ENCODE peak calls at places on chromosomes 1 and 21, in ten cellular contexts. R is cardiac septum; E is choroid plexus epithelial cell; Q is renal cortical epithelial cell; V is thoracic aorta; I is stimulated activated CD8-positive, alpha-beta memory T cell treated with anti-CD3 and anti-CD28 coated beads, Interleukin-15, amount 100 ng/mL, for 1 hour; X is NCI-H69; U is tibial artery; F is SHP77; B is GM04504. S is an unnamed sample.

GRCh38 chr1:234188454-234188792 is 184.8 kb upstream of the COA6 start:
- DNase-seq in R (no peak), E (no peak), Q (peak; percentile 14), V (no peak), I (no peak), X (peak; percentile 96), U (no peak), F (no peak), B (no peak), S (no peak)

GRCh38 chr1:100219879-100220278 is 29.8 kb downstream of the DBT start:
- DNase-seq in R (no peak), E (peak; percentile 6), Q (peak; percentile 3), V (no peak), I (no peak), X (no peak), U (no peak), F (no peak), B (no peak), S (peak; percentile 23)

GRCh38 chr1:205435904-205436573 is 14.2 kb upstream of the LEMD1 start:
- DNase-seq in R (peak; percentile 27), E (no peak), Q (no peak), V (no peak), I (no peak), X (peak; percentile 48), U (no peak), F (no peak), B (no peak), S (no peak)

GRCh38 chr21:45530423-45531113 is 11.7 kb downstream of the SLC19A1 start:
- DNase-seq in R (peak; percentile 61), E (no peak), Q (no peak), V (no peak), I (no peak), X (no peak), U (no peak), F (no peak), B (no peak), S (no peak)

GRCh38 chr1:105087496-105087895 is 1337.8 kb downstream of the AMY1C start:
- DNase-seq in R (no peak), E (no peak), Q (no peak), V (no peak), I (no peak), X (peak; percentile 65), U (no peak), F (no peak), B (no peak), S (no peak)

GRCh38 chr1:228734881-228735801 is at the start of gene RHOU:
- DNase-seq in R (peak; percentile 85), E (peak; percentile 57), Q (no peak), V (no peak), I (peak; percentile 30), X (peak; percentile 82), U (peak; percentile 63), F (no peak), B (peak; percentile 17), S (peak; percentile 68)

GRCh38 chr1:89589515-89589914 is 43.4 kb upstream of the LRRC8C start:
- DNase-seq in R (no peak), E (peak; percentile 81), Q (no peak), V (no peak), I (no peak), X (no peak), U (no peak), F (no peak), B (no peak), S (no peak)

GRCh38 chr1:43637267-43637666 is 12.7 kb upstream of the KDM4A start:
- DNase-seq in R (no peak), E (no peak), Q (no peak), V (no peak), I (no peak), X (no peak), U (no peak), F (no peak), B (no peak), S (no peak)

GRCh38 chr1:85555867-85556577 is 24.5 kb upstream of the CCN1 start:
- DNase-seq in R (no peak), E (no peak), Q (no peak), V (no peak), I (no peak), X (no peak), U (no peak), F (no peak), B (no peak), S (no peak)

GRCh38 chr1:108598340-108598739 is 38.4 kb downstream of the EEIG2 start:
- DNase-seq in R (no peak), E (no peak), Q (no peak), V (no peak), I (no peak), X (no peak), U (no peak), F (no peak), B (no peak), S (no peak)

GRCh38 chr1:234969630-234970370 is 158.8 kb downstream of the TOMM20 start:
- DNase-seq in R (peak; percentile 89), E (peak; percentile 84), Q (peak; percentile 89), V (no peak), I (no peak), X (peak; percentile 98), U (no peak), F (peak; percentile 83), B (peak; percentile 28), S (no peak)

GRCh38 chr1:1165900-1166421 is 7.7 kb upstream of the TTLL10 start:
- DNase-seq in R (no peak), E (no peak), Q (peak; percentile 34), V (no peak), I (no peak), X (no peak), U (no peak), F (no peak), B (no peak), S (no peak)

GRCh38 chr1:221228594-221228993 is 349.4 kb downstream of the HLX start:
- DNase-seq in R (no peak), E (no peak), Q (no peak), V (no peak), I (no peak), X (peak; percentile 94), U (no peak), F (no peak), B (no peak), S (no peak)

GRCh38 chr1:205472737-205473565 is 17.1 kb upstream of the BLACAT1 start:
- DNase-seq in R (no peak), E (no peak), Q (no peak), V (no peak), I (no peak), X (peak; percentile 81), U (no peak), F (no peak), B (no peak), S (no peak)

GRCh38 chr1:170711682-170712081 is 47.8 kb downstream of the PRRX1 start:
- DNase-seq in R (no peak), E (no peak), Q (peak; percentile 11), V (no peak), I (no peak), X (no peak), U (no peak), F (no peak), B (no peak), S (no peak)

GRCh38 chr1:110087812-110088738 is 17.6 kb upstream of the ALX3 start:
- DNase-seq in R (no peak), E (peak; percentile 79), Q (peak; percentile 27), V (no peak), I (no peak), X (peak; percentile 67), U (peak; percentile 49), F (peak; percentile 46), B (peak; percentile 32), S (peak; percentile 47)

GRCh38 chr1:185719021-185719420 is 15.2 kb upstream of the HMCN1 start:
- DNase-seq in R (no peak), E (peak; percentile 85), Q (peak; percentile 99), V (no peak), I (no peak), X (peak; percentile 42), U (peak; percentile 52), F (no peak), B (peak; percentile 84), S (no peak)

GRCh38 chr1:153072806-153073726 is 1.7 kb upstream of the SPRR2B start:
- DNase-seq in R (no peak), E (no peak), Q (no peak), V (no peak), I (no peak), X (no peak), U (no peak), F (no peak), B (no peak), S (no peak)

GRCh38 chr1:205301842-205302588 is 19.5 kb downstream of the NUAK2 start:
- DNase-seq in R (no peak), E (peak; percentile 79), Q (no peak), V (no peak), I (no peak), X (no peak), U (no peak), F (no peak), B (no peak), S (no peak)

GRCh38 chr1:77824694-77825355 is 45.4 kb downstream of the MIGA1 start:
- DNase-seq in R (no peak), E (no peak), Q (no peak), V (no peak), I (no peak), X (no peak), U (no peak), F (no peak), B (no peak), S (no peak)

GRCh38 chr1:29579821-29580425 is 343.6 kb downstream of the PTPRU start:
- DNase-seq in R (no peak), E (peak; percentile 75), Q (peak; percentile 91), V (no peak), I (no peak), X (peak; percentile 8), U (no peak), F (no peak), B (no peak), S (no peak)

GRCh38 chr1:187568067-187568466 is 739.3 kb downstream of the PLA2G4A start:
- DNase-seq in R (no peak), E (no peak), Q (no peak), V (no peak), I (no peak), X (no peak), U (no peak), F (no peak), B (no peak), S (no peak)

GRCh38 chr1:234500269-234500668 is 21.3 kb upstream of the TARBP1 start:
- DNase-seq in R (no peak), E (no peak), Q (peak; percentile 37), V (peak; percentile 28), I (no peak), X (peak; percentile 67), U (peak; percentile 50), F (no peak), B (no peak), S (no peak)

GRCh38 chr1:67957026-67957425 is 93.4 kb downstream of the DIRAS3 start:
- DNase-seq in R (no peak), E (no peak), Q (no peak), V (no peak), I (no peak), X (peak; percentile 10), U (no peak), F (no peak), B (no peak), S (no peak)

GRCh38 chr1:91402023-91402422 is 2.6 kb downstream of the HFM1 start:
- DNase-seq in R (no peak), E (peak; percentile 50), Q (peak; percentile 51), V (no peak), I (no peak), X (peak; percentile 16), U (no peak), F (peak; percentile 16), B (no peak), S (no peak)

GRCh38 chr1:83961571-83962295 is 37.2 kb downstream of the TTLL7 start:
- DNase-seq in R (no peak), E (no peak), Q (no peak), V (no peak), I (no peak), X (no peak), U (no peak), F (no peak), B (no peak), S (no peak)

GRCh38 chr1:7888248-7889010 is 35.6 kb upstream of the UTS2 start:
- DNase-seq in R (no peak), E (peak; percentile 28), Q (no peak), V (no peak), I (no peak), X (no peak), U (no peak), F (no peak), B (peak; percentile 17), S (no peak)

GRCh38 chr1:3645247-3645646 is 4.7 kb downstream of the WRAP73 start:
- DNase-seq in R (peak; percentile 35), E (no peak), Q (no peak), V (no peak), I (no peak), X (no peak), U (no peak), F (no peak), B (no peak), S (no peak)